ENCODE peak calls at places on chromosomes 11 and 22, in four cellular contexts. J, X, D and Q are unnamed samples.

GRCh38 chr22:32619614-32620426 is 145.2 kb downstream of the FBXO7 start:
- DNase-seq in J (peak), X (no peak), D (no peak), Q (no peak)

GRCh38 chr11:75851203-75851602 is 36.2 kb downstream of the UVRAG start:
- DNase-seq in J (no peak), X (no peak), D (no peak), Q (no peak)

GRCh38 chr11:92413757-92414513 is 189.3 kb downstream of the FAT3 start:
- DNase-seq in J (no peak), X (no peak), D (no peak), Q (no peak)

GRCh38 chr22:21677606-21678443 is 12.0 kb downstream of the PPIL2 start:
- DNase-seq in J (peak), X (no peak), D (peak), Q (no peak)

GRCh38 chr11:19766206-19766605 is 53.6 kb downstream of the NAV2 start:
- DNase-seq in J (no peak), X (no peak), D (no peak), Q (no peak)

GRCh38 chr11:7890417-7891179 is 40.5 kb downstream of the OR10A6 start:
- DNase-seq in J (no peak), X (peak), D (no peak), Q (no peak)

GRCh38 chr11:70521475-70522260 is 123.3 kb downstream of the CTTN start:
- DNase-seq in J (no peak), X (no peak), D (no peak), Q (no peak)

GRCh38 chr22:22706253-22706940 is 62.0 kb downstream of the GGTLC2 start:
- DNase-seq in J (no peak), X (no peak), D (no peak), Q (no peak)

GRCh38 chr11:93497575-93497974 is 45.6 kb downstream of the SMCO4 start:
- DNase-seq in J (no peak), X (no peak), D (no peak), Q (no peak)

GRCh38 chr11:127996825-127997224 is 590.5 kb downstream of the ETS1 start:
- DNase-seq in J (no peak), X (no peak), D (no peak), Q (no peak)

GRCh38 chr11:2928605-2929510 is at the start of gene PHLDA2:
- DNase-seq in J (no peak), X (peak), D (peak), Q (peak)

GRCh38 chr11:94638902-94639373 is 71.8 kb downstream of the PIWIL4 start:
- DNase-seq in J (no peak), X (no peak), D (no peak), Q (no peak)

GRCh38 chr11:1453611-1454386 is 32.8 kb downstream of the MOB2 start:
- DNase-seq in J (peak), X (peak), D (peak), Q (peak)

GRCh38 chr11:26623076-26623666 is 51.1 kb upstream of the MUC15 start:
- DNase-seq in J (no peak), X (no peak), D (no peak), Q (no peak)